ENCODE peak calls at places on chromosomes 11 and 22, in nine cellular contexts. H is activated naive CD8-positive, alpha-beta T cell treated with anti-CD3 and anti-CD28 coated beads for 36 hours; S is lower lobe of right lung; D is mammary epithelial cell; L is testis; Y is activated CD4-positive, alpha-beta T cell treated with anti-CD3 and anti-CD28 coated beads for 48 hours; O is globus pallidus; K is heart left ventricle; F is mesenchymal stem cell. J is an unnamed sample.

GRCh38 chr22:37229012-37229804 is 14.9 kb downstream of the RAC2 start:
- DNase-seq in Y (peak), K (no peak), S (no peak), D (peak), O (no peak), H (peak), F (peak), L (no peak), J (no peak)

GRCh38 chr11:65718964-65719492 is 1.6 kb downstream of the RNASEH2C start:
- DNase-seq in O (no peak), H (no peak), L (peak), D (peak), Y (no peak), F (no peak), K (no peak), S (no peak), J (no peak)

GRCh38 chr11:73288873-73289707 is 17.0 kb downstream of the P2RY6 start:
- DNase-seq in Y (peak), D (peak), K (peak), H (peak), S (peak), L (peak), F (peak), O (peak), J (peak)

GRCh38 chr11:112513936-112514716 is 253.5 kb upstream of the PLET1 start:
- DNase-seq in S (no peak), D (no peak), O (peak), Y (no peak), F (peak), H (no peak), K (no peak), L (no peak), J (peak)

GRCh38 chr11:66069715-66070603 is at the start of gene PACS1:
- DNase-seq in K (peak), L (peak), O (peak), H (peak), Y (peak), D (peak), F (peak), S (peak), J (peak)

GRCh38 chr11:69241844-69242582 is 51.9 kb upstream of the MYEOV start:
- DNase-seq in S (no peak), O (no peak), D (no peak), H (no peak), Y (no peak), K (no peak), L (peak), F (no peak), J (peak)

GRCh38 chr22:49869855-49870712 is 16.4 kb downstream of the ZBED4 start:
- DNase-seq in Y (no peak), D (no peak), S (no peak), H (no peak), K (no peak), F (no peak), L (no peak), O (no peak), J (no peak)

GRCh38 chr22:43159484-43160178 is 8.3 kb downstream of the TSPO start:
- DNase-seq in F (peak), K (no peak), H (no peak), L (no peak), Y (no peak), S (no peak), D (no peak), O (no peak), J (no peak)

GRCh38 chr11:44793350-44794090 is 66.8 kb downstream of the TSPAN18 start:
- DNase-seq in L (no peak), D (no peak), Y (no peak), S (no peak), F (peak), O (no peak), K (no peak), H (no peak), J (no peak)

GRCh38 chr11:118435233-118435892 is 929 bp upstream of the KMT2A start:
- DNase-seq in Y (peak), D (no peak), S (peak), K (peak), O (peak), F (peak), L (peak), H (peak), J (no peak)

GRCh38 chr11:12430912-12431311 is 53.5 kb downstream of the PARVA start:
- DNase-seq in S (no peak), K (peak), Y (no peak), H (no peak), D (peak), O (no peak), L (peak), F (peak), J (no peak)

GRCh38 chr11:84685149-84685548 is 942.0 kb downstream of the DLG2 start:
- DNase-seq in L (no peak), D (no peak), H (no peak), O (no peak), F (no peak), K (no peak), S (no peak), Y (no peak), J (no peak)

GRCh38 chr22:39434243-39434653 is 22.6 kb upstream of the MGAT3 start:
- DNase-seq in S (no peak), O (peak), Y (no peak), L (no peak), K (no peak), F (no peak), D (no peak), H (no peak), J (peak)

GRCh38 chr11:69644071-69644961 is 3.4 kb downstream of the CCND1 start:
- DNase-seq in D (peak), H (no peak), L (peak), S (peak), Y (no peak), F (peak), K (peak), O (peak), J (peak)

J was measured in pons.